ENCODE peak calls at places on chromosomes 7 and 10, in five cellular contexts. One of them, this sample, is unnamed.

GRCh38 chr7:155998328-155998691 is 186.0 kb upstream of the SHH start:
- DNase-seq in smooth muscle cell of the brain vasculature: no peak
- DNase-seq in retina: no peak
- DNase-seq in Caki2: no peak
- DNase-seq in cardiac muscle cell: no peak
- DNase-seq in this sample: no peak

GRCh38 chr10:121594623-121595320 is 3.5 kb downstream of the FGFR2 start:
- DNase-seq in smooth muscle cell of the brain vasculature: no peak
- DNase-seq in retina: no peak
- DNase-seq in Caki2: no peak
- DNase-seq in cardiac muscle cell: no peak
- DNase-seq in this sample: no peak

GRCh38 chr10:28722065-28722803 is 44.9 kb downstream of the BAMBI start:
- DNase-seq in smooth muscle cell of the brain vasculature: no peak
- DNase-seq in retina: peak
- DNase-seq in Caki2: no peak
- DNase-seq in cardiac muscle cell: peak
- DNase-seq in this sample: peak

GRCh38 chr10:26593896-26594295 is 103.6 kb upstream of the PDSS1 start:
- DNase-seq in smooth muscle cell of the brain vasculature: no peak
- DNase-seq in retina: no peak
- DNase-seq in Caki2: no peak
- DNase-seq in cardiac muscle cell: no peak
- DNase-seq in this sample: no peak

GRCh38 chr7:140209866-140210609 is 33.3 kb upstream of the KDM7A start:
- DNase-seq in smooth muscle cell of the brain vasculature: no peak
- DNase-seq in retina: peak
- DNase-seq in Caki2: no peak
- DNase-seq in cardiac muscle cell: no peak
- DNase-seq in this sample: no peak

GRCh38 chr10:103627111-103627892 is 133.8 kb downstream of the NEURL1 start:
- DNase-seq in smooth muscle cell of the brain vasculature: no peak
- DNase-seq in retina: peak
- DNase-seq in Caki2: no peak
- DNase-seq in cardiac muscle cell: no peak
- DNase-seq in this sample: no peak

GRCh38 chr10:129046074-129046681 is 420.9 kb upstream of the MGMT start:
- DNase-seq in smooth muscle cell of the brain vasculature: no peak
- DNase-seq in retina: no peak
- DNase-seq in Caki2: no peak
- DNase-seq in cardiac muscle cell: no peak
- DNase-seq in this sample: no peak

GRCh38 chr10:93992400-93993030 is 1.2 kb upstream of the PLCE1 start:
- DNase-seq in smooth muscle cell of the brain vasculature: no peak
- DNase-seq in retina: peak
- DNase-seq in Caki2: peak
- DNase-seq in cardiac muscle cell: no peak
- DNase-seq in this sample: peak

GRCh38 chr10:32687116-32687515 is 241.2 kb downstream of the CCDC7 start:
- DNase-seq in smooth muscle cell of the brain vasculature: no peak
- DNase-seq in retina: no peak
- DNase-seq in Caki2: no peak
- DNase-seq in cardiac muscle cell: no peak
- DNase-seq in this sample: no peak

GRCh38 chr7:121029302-121029701 is 40.8 kb downstream of the CPED1 start:
- DNase-seq in smooth muscle cell of the brain vasculature: no peak
- DNase-seq in retina: no peak
- DNase-seq in Caki2: no peak
- DNase-seq in cardiac muscle cell: no peak
- DNase-seq in this sample: no peak

GRCh38 chr10:59064116-59064707 is 112.2 kb upstream of the PHYHIPL start:
- DNase-seq in smooth muscle cell of the brain vasculature: no peak
- DNase-seq in retina: no peak
- DNase-seq in Caki2: no peak
- DNase-seq in cardiac muscle cell: no peak
- DNase-seq in this sample: no peak

GRCh38 chr7:134462337-134462925 is 3.5 kb upstream of the AKR1B1 start:
- DNase-seq in smooth muscle cell of the brain vasculature: no peak
- DNase-seq in retina: no peak
- DNase-seq in Caki2: peak
- DNase-seq in cardiac muscle cell: no peak
- DNase-seq in this sample: no peak

GRCh38 chr10:51843966-51844365 is 144.6 kb upstream of the CSTF2T start:
- DNase-seq in smooth muscle cell of the brain vasculature: no peak
- DNase-seq in retina: no peak
- DNase-seq in Caki2: no peak
- DNase-seq in cardiac muscle cell: no peak
- DNase-seq in this sample: no peak

GRCh38 chr7:152859781-152860191 is 100.2 kb downstream of the ACTR3B start:
- DNase-seq in smooth muscle cell of the brain vasculature: no peak
- DNase-seq in retina: no peak
- DNase-seq in Caki2: no peak
- DNase-seq in cardiac muscle cell: no peak
- DNase-seq in this sample: peak

GRCh38 chr7:157352506-157352905 is 15.7 kb downstream of the DNAJB6 start:
- DNase-seq in smooth muscle cell of the brain vasculature: no peak
- DNase-seq in retina: no peak
- DNase-seq in Caki2: no peak
- DNase-seq in cardiac muscle cell: no peak
- DNase-seq in this sample: no peak

GRCh38 chr10:132226586-132227405 is 40.0 kb downstream of the DPYSL4 start:
- DNase-seq in smooth muscle cell of the brain vasculature: no peak
- DNase-seq in retina: no peak
- DNase-seq in Caki2: no peak
- DNase-seq in cardiac muscle cell: no peak
- DNase-seq in this sample: no peak

GRCh38 chr10:4947635-4948596 is 15.3 kb upstream of the AKR1C1 start:
- DNase-seq in smooth muscle cell of the brain vasculature: no peak
- DNase-seq in retina: no peak
- DNase-seq in Caki2: peak
- DNase-seq in cardiac muscle cell: peak
- DNase-seq in this sample: no peak

GRCh38 chr7:44639701-44640321 is 33.4 kb downstream of the OGDH start:
- DNase-seq in smooth muscle cell of the brain vasculature: peak
- DNase-seq in retina: peak
- DNase-seq in Caki2: peak
- DNase-seq in cardiac muscle cell: peak
- DNase-seq in this sample: peak

GRCh38 chr7:92835140-92835850 is 1.1 kb downstream of the CDK6 start:
- DNase-seq in smooth muscle cell of the brain vasculature: no peak
- DNase-seq in retina: peak
- DNase-seq in Caki2: peak
- DNase-seq in cardiac muscle cell: peak
- DNase-seq in this sample: peak

GRCh38 chr7:33261585-33261984 is 132.2 kb downstream of the BBS9 start:
- DNase-seq in smooth muscle cell of the brain vasculature: no peak
- DNase-seq in retina: no peak
- DNase-seq in Caki2: no peak
- DNase-seq in cardiac muscle cell: no peak
- DNase-seq in this sample: no peak

GRCh38 chr7:4227105-4228010 is 454.7 kb upstream of the FOXK1 start:
- DNase-seq in smooth muscle cell of the brain vasculature: no peak
- DNase-seq in retina: peak
- DNase-seq in Caki2: no peak
- DNase-seq in cardiac muscle cell: no peak
- DNase-seq in this sample: peak

GRCh38 chr10:29636178-29636577 is 1.4 kb upstream of the SVIL start:
- DNase-seq in smooth muscle cell of the brain vasculature: no peak
- DNase-seq in retina: no peak
- DNase-seq in Caki2: peak
- DNase-seq in cardiac muscle cell: no peak
- DNase-seq in this sample: no peak

GRCh38 chr7:73823257-73823656 is 7.5 kb upstream of the CLDN4 start:
- DNase-seq in smooth muscle cell of the brain vasculature: no peak
- DNase-seq in retina: no peak
- DNase-seq in Caki2: no peak
- DNase-seq in cardiac muscle cell: no peak
- DNase-seq in this sample: no peak

GRCh38 chr7:138338361-138338760 is 121.7 kb upstream of the TRIM24 start:
- DNase-seq in smooth muscle cell of the brain vasculature: no peak
- DNase-seq in retina: no peak
- DNase-seq in Caki2: peak
- DNase-seq in cardiac muscle cell: no peak
- DNase-seq in this sample: no peak

GRCh38 chr7:68038621-68039314 is 1042.1 kb downstream of the TYW1 start:
- DNase-seq in smooth muscle cell of the brain vasculature: no peak
- DNase-seq in retina: no peak
- DNase-seq in Caki2: peak
- DNase-seq in cardiac muscle cell: no peak
- DNase-seq in this sample: no peak

GRCh38 chr7:235576-236395 is 43.4 kb downstream of the FAM20C start:
- DNase-seq in smooth muscle cell of the brain vasculature: no peak
- DNase-seq in retina: no peak
- DNase-seq in Caki2: no peak
- DNase-seq in cardiac muscle cell: no peak
- DNase-seq in this sample: no peak

GRCh38 chr7:138186951-138187351 is 110.7 kb downstream of the AKR1D1 start:
- DNase-seq in smooth muscle cell of the brain vasculature: peak
- DNase-seq in retina: no peak
- DNase-seq in Caki2: peak
- DNase-seq in cardiac muscle cell: no peak
- DNase-seq in this sample: peak

GRCh38 chr10:91493313-91493712 is 83.2 kb downstream of the HECTD2 start:
- DNase-seq in smooth muscle cell of the brain vasculature: no peak
- DNase-seq in retina: no peak
- DNase-seq in Caki2: peak
- DNase-seq in cardiac muscle cell: peak
- DNase-seq in this sample: peak

GRCh38 chr7:37083311-37084096 is 359.2 kb upstream of the AOAH start:
- DNase-seq in smooth muscle cell of the brain vasculature: no peak
- DNase-seq in retina: no peak
- DNase-seq in Caki2: no peak
- DNase-seq in cardiac muscle cell: no peak
- DNase-seq in this sample: no peak

GRCh38 chr10:97025613-97026242 is 160.0 kb downstream of the SLIT1 start:
- DNase-seq in smooth muscle cell of the brain vasculature: no peak
- DNase-seq in retina: peak
- DNase-seq in Caki2: no peak
- DNase-seq in cardiac muscle cell: peak
- DNase-seq in this sample: peak

GRCh38 chr10:59793924-59794323 is 40.7 kb upstream of the MRLN start:
- DNase-seq in smooth muscle cell of the brain vasculature: no peak
- DNase-seq in retina: no peak
- DNase-seq in Caki2: peak
- DNase-seq in cardiac muscle cell: no peak
- DNase-seq in this sample: no peak

GRCh38 chr7:130356760-130357611 is 12.4 kb downstream of the CPA5 start:
- DNase-seq in smooth muscle cell of the brain vasculature: no peak
- DNase-seq in retina: peak
- DNase-seq in Caki2: peak
- DNase-seq in cardiac muscle cell: no peak
- DNase-seq in this sample: no peak

GRCh38 chr7:27992755-27993478 is 187.7 kb downstream of the JAZF1 start:
- DNase-seq in smooth muscle cell of the brain vasculature: no peak
- DNase-seq in retina: no peak
- DNase-seq in Caki2: no peak
- DNase-seq in cardiac muscle cell: no peak
- DNase-seq in this sample: no peak

GRCh38 chr10:114367676-114368391 is 36.5 kb downstream of the AFAP1L2 start:
- DNase-seq in smooth muscle cell of the brain vasculature: no peak
- DNase-seq in retina: no peak
- DNase-seq in Caki2: peak
- DNase-seq in cardiac muscle cell: no peak
- DNase-seq in this sample: no peak

GRCh38 chr7:7489546-7489945 is 46.1 kb downstream of the COL28A1 start:
- DNase-seq in smooth muscle cell of the brain vasculature: no peak
- DNase-seq in retina: no peak
- DNase-seq in Caki2: no peak
- DNase-seq in cardiac muscle cell: no peak
- DNase-seq in this sample: no peak

GRCh38 chr7:36198854-36199266 is 45.8 kb downstream of the EEPD1 start:
- DNase-seq in smooth muscle cell of the brain vasculature: no peak
- DNase-seq in retina: no peak
- DNase-seq in Caki2: no peak
- DNase-seq in cardiac muscle cell: no peak
- DNase-seq in this sample: no peak

GRCh38 chr7:5494683-5495561 is 71.3 kb upstream of the TNRC18 start:
- DNase-seq in smooth muscle cell of the brain vasculature: no peak
- DNase-seq in retina: peak
- DNase-seq in Caki2: peak
- DNase-seq in cardiac muscle cell: peak
- DNase-seq in this sample: peak

GRCh38 chr10:53983431-53983830 is 817.6 kb downstream of the PCDH15 start:
- DNase-seq in smooth muscle cell of the brain vasculature: no peak
- DNase-seq in retina: no peak
- DNase-seq in Caki2: no peak
- DNase-seq in cardiac muscle cell: no peak
- DNase-seq in this sample: no peak

GRCh38 chr7:96331233-96331632 is 9.3 kb upstream of the SLC25A13 start:
- DNase-seq in smooth muscle cell of the brain vasculature: no peak
- DNase-seq in retina: no peak
- DNase-seq in Caki2: peak
- DNase-seq in cardiac muscle cell: no peak
- DNase-seq in this sample: no peak

This sample was measured in neural progenitor cell.